ENCODE peak calls at places on chromosomes 6 and 20, in ten cellular contexts. E is 8988T; I is OCI-LY7; D is anterior cingulate cortex; Z is omental fat pad; U is SK-N-SH; O is IMR-90; B is endothelial cell; C is stimulated activated CD4-positive, alpha-beta T cell treated with anti-CD3 and anti-CD28 coated beads, Interleukin-1b, Interleukin-23, amount 100 ng/mL, for 4 hours; J is osteocyte. N is an unnamed sample.

GRCh38 chr20:59042151-59042795 is at the start of gene PRELID3B:
- DNase-seq in E (peak), I (peak), D (no peak), Z (no peak), U (peak), O (no peak), B (peak), C (no peak), J (no peak), N (no peak)

GRCh38 chr20:3563548-3564177 is 92.8 kb downstream of the ATRN start:
- DNase-seq in E (no peak), I (peak), D (no peak), Z (no peak), U (peak), O (peak), B (peak), C (no peak), J (no peak), N (peak)

GRCh38 chr6:87922947-87923330 is 124.7 kb upstream of the SPACA1 start:
- DNase-seq in E (no peak), I (peak), D (no peak), Z (no peak), U (peak), O (no peak), B (no peak), C (no peak), J (no peak), N (no peak)

GRCh38 chr6:11362481-11363018 is 130.1 kb upstream of the NEDD9 start:
- DNase-seq in E (no peak), I (no peak), D (no peak), Z (no peak), U (no peak), O (no peak), B (no peak), C (no peak), J (no peak), N (no peak)

GRCh38 chr20:61949714-61950630 is 115.7 kb downstream of the TAF4 start:
- DNase-seq in E (no peak), I (no peak), D (no peak), Z (no peak), U (no peak), O (no peak), B (no peak), C (no peak), J (peak), N (no peak)

GRCh38 chr20:44961868-44962267 is 1.7 kb upstream of the TOMM34 start:
- DNase-seq in E (no peak), I (no peak), D (no peak), Z (no peak), U (peak), O (peak), B (no peak), C (no peak), J (no peak), N (no peak)

GRCh38 chr6:82775989-82776388 is 289.7 kb downstream of the UBE3D start:
- DNase-seq in E (no peak), I (no peak), D (no peak), Z (no peak), U (no peak), O (no peak), B (no peak), C (no peak), J (no peak), N (no peak)

GRCh38 chr6:33812669-33813068 is 8.9 kb upstream of the MLN start:
- DNase-seq in E (peak), I (peak), D (no peak), Z (no peak), U (peak), O (peak), B (peak), C (peak), J (no peak), N (no peak)

GRCh38 chr6:3451498-3451897 is 5.4 kb downstream of the SLC22A23 start:
- DNase-seq in E (no peak), I (no peak), D (no peak), Z (no peak), U (no peak), O (no peak), B (no peak), C (no peak), J (no peak), N (no peak)